ENCODE peak calls at places on chromosomes 16 and 17, in four cellular contexts. One of them, this sample, is unnamed.
A peak's percentile ranks its signal among the peaks of the same experiment; 100 is the strongest.

GRCh38 chr16:82146957-82147356 is 23.1 kb downstream of the MPHOSPH6 start:
- DNase-seq in lung: no peak
- DNase-seq in heart left ventricle: no peak
- DNase-seq in MM.1S: no peak
- DNase-seq in this sample: no peak

GRCh38 chr17:48547839-48548686 is 3.2 kb upstream of the HOXB2 start:
- DNase-seq in lung: no peak
- DNase-seq in heart left ventricle: no peak
- DNase-seq in MM.1S: no peak
- DNase-seq in this sample: no peak

GRCh38 chr17:29112780-29113295 is 67.4 kb downstream of the MYO18A start:
- DNase-seq in lung: no peak
- DNase-seq in heart left ventricle: peak; percentile 70
- DNase-seq in MM.1S: no peak
- DNase-seq in this sample: peak; percentile 85

GRCh38 chr16:48611329-48612137 is 1.6 kb upstream of the N4BP1 start:
- DNase-seq in lung: no peak
- DNase-seq in heart left ventricle: no peak
- DNase-seq in MM.1S: peak; percentile 50
- DNase-seq in this sample: no peak

GRCh38 chr16:90020838-90021382 is 1.7 kb upstream of the DBNDD1 start:
- DNase-seq in lung: no peak
- DNase-seq in heart left ventricle: no peak
- DNase-seq in MM.1S: no peak
- DNase-seq in this sample: no peak

GRCh38 chr16:53901396-53901795 is 197.4 kb downstream of the FTO start:
- DNase-seq in lung: no peak
- DNase-seq in heart left ventricle: no peak
- DNase-seq in MM.1S: no peak
- DNase-seq in this sample: no peak

GRCh38 chr16:53967172-53967571 is 263.2 kb downstream of the FTO start:
- DNase-seq in lung: no peak
- DNase-seq in heart left ventricle: no peak
- DNase-seq in MM.1S: no peak
- DNase-seq in this sample: no peak

GRCh38 chr16:68369697-68370096 is 58.9 kb downstream of the PRMT7 start:
- DNase-seq in lung: no peak
- DNase-seq in heart left ventricle: peak; percentile 18
- DNase-seq in MM.1S: peak; percentile 89
- DNase-seq in this sample: no peak

GRCh38 chr17:56912105-56912999 is 1.5 kb downstream of the TRIM25 start:
- DNase-seq in lung: no peak
- DNase-seq in heart left ventricle: peak; percentile 48
- DNase-seq in MM.1S: no peak
- DNase-seq in this sample: peak; percentile 71
- H3K4me1 ChIP-seq in lung: peaks cover 14% of the 10 kb centered on the region
- H3K4me1 ChIP-seq in heart left ventricle: peaks cover 68% of the 10 kb centered on the region
- H3K4me1 ChIP-seq in MM.1S: peaks cover 25% of the 10 kb centered on the region
- H3K4me1 ChIP-seq in this sample: peaks cover 9% of the 10 kb centered on the region

DNA sequence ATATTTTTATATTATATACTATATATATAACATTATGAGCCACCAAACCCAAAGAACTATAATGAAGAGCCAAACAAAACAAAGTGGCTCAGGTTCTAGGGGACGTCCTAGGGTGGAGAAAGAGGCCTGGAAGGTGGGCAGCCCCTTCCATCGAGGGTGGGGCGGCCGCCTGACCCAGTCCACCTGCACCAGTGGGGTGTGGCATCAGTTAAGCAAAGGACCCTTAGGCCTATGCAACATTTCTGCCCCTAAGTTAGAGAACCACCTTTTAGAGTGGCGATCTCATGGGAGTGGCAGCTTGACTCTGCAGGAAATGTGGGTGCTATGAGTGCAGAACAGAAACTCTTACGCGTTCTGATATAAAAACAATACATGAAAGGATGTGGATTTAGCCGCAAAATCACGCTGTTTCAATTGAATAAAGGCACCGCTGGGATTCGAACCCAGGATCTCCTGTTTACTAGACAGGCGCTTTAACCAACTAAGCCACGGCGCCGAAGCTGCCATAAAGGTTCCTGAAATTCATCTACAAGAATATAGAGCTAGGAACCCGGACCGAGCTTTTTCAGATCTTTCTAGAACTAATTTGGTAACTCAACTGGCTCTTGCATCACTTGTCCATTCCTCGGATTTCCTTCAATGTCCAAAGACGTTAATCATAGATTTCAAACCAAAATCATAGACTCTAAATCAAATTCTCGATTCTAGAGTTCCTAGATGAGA is 15.6 kb upstream of the AURKB start:
- DNase-seq in lung: peak; percentile 54
- DNase-seq in heart left ventricle: no peak
- DNase-seq in MM.1S: no peak
- DNase-seq in this sample: peak; percentile 57
- H3K27ac ChIP-seq in lung: peak overlapping the region; percentile 29
- H3K27ac ChIP-seq in heart left ventricle: peak overlapping the region; percentile 54
- H3K27ac ChIP-seq in MM.1S: no peak overlapping the region
- H3K27ac ChIP-seq in this sample: no peak overlapping the region

GRCh38 chr16:47461598-47462266 is 601 bp downstream of the PHKB start:
- DNase-seq in lung: peak; percentile 52
- DNase-seq in heart left ventricle: no peak
- DNase-seq in MM.1S: peak; percentile 80
- DNase-seq in this sample: no peak

GRCh38 chr16:47460755-47461597 is at the start of the genes ITFG1 and PHKB:
- DNase-seq in lung: peak; percentile 91
- DNase-seq in heart left ventricle: peak; percentile 94
- DNase-seq in MM.1S: peak; percentile 93
- DNase-seq in this sample: peak; percentile 98

GRCh38 chr16:47458331-47458730 is 2.5 kb downstream of the ITFG1 start:
- DNase-seq in lung: no peak
- DNase-seq in heart left ventricle: no peak
- DNase-seq in MM.1S: no peak
- DNase-seq in this sample: no peak

GRCh38 chr16:47460301-47460754 is 535 bp downstream of the ITFG1 start:
- DNase-seq in lung: no peak
- DNase-seq in heart left ventricle: no peak
- DNase-seq in MM.1S: no peak
- DNase-seq in this sample: no peak

GRCh38 chr16:47459603-47460002 is 1.3 kb downstream of the ITFG1 start:
- DNase-seq in lung: no peak
- DNase-seq in heart left ventricle: no peak
- DNase-seq in MM.1S: no peak
- DNase-seq in this sample: no peak
- H3K4me3 ChIP-seq in lung: no peak overlapping the region
- H3K4me3 ChIP-seq in heart left ventricle: peak overlapping the region; percentile 83
- H3K4me3 ChIP-seq in MM.1S: peak overlapping the region; percentile 95
- H3K4me3 ChIP-seq in this sample: no peak overlapping the region

DNA sequence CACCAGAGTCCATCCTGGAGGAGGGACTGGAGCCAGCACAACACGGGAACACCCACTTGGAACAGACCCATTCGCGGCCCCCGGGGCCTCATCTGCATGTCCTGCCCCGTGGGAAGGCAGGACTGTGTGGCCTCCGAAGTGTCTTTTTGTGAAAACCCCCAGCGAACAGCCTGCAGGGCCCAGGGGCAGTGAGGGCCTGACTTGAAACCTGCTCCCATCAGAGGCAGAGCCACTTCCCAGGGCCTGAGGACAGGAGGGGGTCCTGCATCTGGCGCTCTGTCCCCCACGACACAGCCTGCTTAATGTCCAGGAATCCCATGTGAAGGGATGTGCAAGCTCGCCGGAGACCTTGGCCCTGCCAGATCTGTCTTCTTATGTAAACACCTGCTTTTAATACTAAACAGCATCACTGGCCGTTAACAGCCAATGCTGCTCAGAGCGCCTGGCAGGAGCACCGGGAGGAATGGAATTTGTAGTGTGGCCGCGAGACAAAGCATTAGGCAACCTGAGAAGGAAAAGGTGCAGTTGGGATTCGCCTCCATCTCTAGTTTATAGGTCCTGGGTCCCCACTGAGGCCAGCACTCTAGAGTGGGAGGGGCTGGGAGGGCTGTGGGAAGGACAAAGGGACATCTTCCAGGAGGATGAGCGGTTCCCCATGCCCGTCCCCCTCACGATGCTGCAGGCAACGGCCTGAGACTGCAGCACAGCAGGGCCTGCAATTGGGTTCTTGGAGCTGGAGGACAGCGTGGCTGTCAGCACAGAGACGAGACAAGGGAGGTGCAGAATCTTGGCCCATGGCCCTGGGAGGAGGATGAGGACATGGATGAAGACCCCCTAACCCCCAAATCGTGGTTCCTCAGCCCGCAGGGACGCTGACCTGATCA is 9.6 kb upstream of the EVPL start:
- DNase-seq in lung: no peak
- DNase-seq in heart left ventricle: no peak
- DNase-seq in MM.1S: no peak
- DNase-seq in this sample: no peak
- H3K4me1 ChIP-seq in lung: peaks cover 3% of the 10 kb centered on the region
- H3K4me1 ChIP-seq in heart left ventricle: no peaks in the 10 kb centered on the region
- H3K4me1 ChIP-seq in MM.1S: no peaks in the 10 kb centered on the region
- H3K4me1 ChIP-seq in this sample: no peaks in the 10 kb centered on the region

This sample was measured in right cardiac atrium.